ENCODE peak calls at places on chromosomes 2 and 18, in four cellular contexts. M is HepG2, U is K562, K is SK-N-SH. J is an unnamed sample.
A peak's percentile ranks its signal among the peaks of the same experiment; 100 is the strongest.

GRCh38 chr2:144515694-144516416 is 4.1 kb downstream of the ZEB2 start:
- DNase-seq in K (peak; percentile 76), U (peak; percentile 49), M (no peak), J (no peak)

GRCh38 chr2:198660491-198660890 is 797.2 kb downstream of the SATB2 start:
- DNase-seq in M (no peak), U (no peak), K (no peak), J (no peak)

GRCh38 chr2:169877406-169877805 is 50.2 kb downstream of the UBR3 start:
- DNase-seq in U (no peak), K (peak; percentile 22), M (peak; percentile 31), J (peak; percentile 10)

GRCh38 chr2:100857915-100858314 is 38.0 kb downstream of the NPAS2 start:
- DNase-seq in M (no peak), U (no peak), K (no peak), J (no peak)

GRCh38 chr2:55231546-55232083 is 478 bp downstream of the CLHC1 start:
- DNase-seq in U (peak; percentile 20), M (no peak), K (no peak), J (no peak)

GRCh38 chr2:230905448-230906430 is 19.3 kb downstream of the GPR55 start:
- DNase-seq in K (no peak), U (peak; percentile 32), M (peak; percentile 83), J (peak; percentile 69)

GRCh38 chr2:27324720-27325119 is 1.8 kb upstream of the MPV17 start:
- DNase-seq in U (no peak), K (no peak), M (no peak), J (no peak)

GRCh38 chr2:98870516-98871158 is 65.4 kb downstream of the CRACDL start:
- DNase-seq in M (no peak), U (peak; percentile 17), K (no peak), J (no peak)

GRCh38 chr2:186459009-186459408 is 27.1 kb upstream of the ZC3H15 start:
- DNase-seq in K (no peak), U (no peak), M (peak; percentile 64), J (peak; percentile 15)

GRCh38 chr2:42142476-42143184 is 26.5 kb upstream of the EML4 start:
- DNase-seq in K (no peak), M (peak; percentile 34), U (no peak), J (no peak)

GRCh38 chr18:50429207-50429948 is 54.5 kb downstream of the SKA1 start:
- DNase-seq in M (peak; percentile 18), U (peak; percentile 18), K (peak; percentile 37), J (peak; percentile 39)

GRCh38 chr18:73615506-73615905 is 532.1 kb downstream of the FBXO15 start:
- DNase-seq in U (no peak), K (no peak), M (no peak), J (no peak)

GRCh38 chr2:223459328-223459939 is 142.7 kb downstream of the SCG2 start:
- DNase-seq in U (no peak), M (no peak), K (peak; percentile 12), J (peak; percentile 27)

GRCh38 chr2:183126635-183127034 is 2.4 kb downstream of the NUP35 start:
- DNase-seq in U (no peak), M (no peak), K (no peak), J (no peak)

GRCh38 chr2:45130758-45131157 is 121.5 kb upstream of the SIX2 start:
- DNase-seq in K (no peak), U (no peak), M (no peak), J (no peak)

GRCh38 chr2:150120271-150120950 is 367.1 kb downstream of the RND3 start:
- DNase-seq in K (no peak), M (no peak), U (no peak), J (no peak)

GRCh38 chr18:46406539-46406932 is 250.5 kb downstream of the LOXHD1 start:
- DNase-seq in K (no peak), M (no peak), U (no peak), J (no peak)

GRCh38 chr18:12692206-12692605 is 10.3 kb downstream of the CEP76 start:
- DNase-seq in U (no peak), M (peak; percentile 41), K (no peak), J (no peak)

GRCh38 chr18:12691021-12691420 is 11.5 kb downstream of the CEP76 start:
- DNase-seq in K (no peak), U (no peak), M (no peak), J (no peak)

GRCh38 chr18:12699747-12700146 is 2.8 kb downstream of the CEP76 start:
- DNase-seq in M (peak; percentile 13), K (no peak), U (no peak), J (no peak)

GRCh38 chr18:12689256-12689655 is 13.3 kb downstream of the CEP76 start:
- DNase-seq in U (no peak), K (no peak), M (no peak), J (no peak)

DNA sequence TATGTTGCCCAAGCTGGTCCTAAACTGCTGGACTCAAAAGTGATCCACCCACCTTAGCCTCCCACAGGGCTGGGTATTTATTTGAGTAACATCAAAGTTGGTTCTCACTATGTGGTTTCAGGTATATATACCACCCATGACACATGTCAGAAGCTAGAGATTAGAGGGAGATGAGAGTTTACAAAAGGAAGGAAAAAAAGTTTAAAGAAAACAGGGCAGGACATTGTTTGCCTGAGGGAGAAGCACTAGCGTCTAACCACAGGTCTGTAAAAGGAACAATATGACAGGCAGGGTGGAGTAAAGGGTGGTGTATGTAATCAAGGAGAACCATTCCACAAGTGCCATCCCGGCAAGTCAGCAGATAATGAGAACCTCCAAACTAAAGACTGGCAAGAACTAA is 8.5 kb downstream of the CEP76 start:
- DNase-seq in K (no peak), U (no peak), M (peak; percentile 55), J (no peak)
- TF ChIP-seq ELF1 in K (no peak), U (no peak), M (no peak), J (no peak)

DNA sequence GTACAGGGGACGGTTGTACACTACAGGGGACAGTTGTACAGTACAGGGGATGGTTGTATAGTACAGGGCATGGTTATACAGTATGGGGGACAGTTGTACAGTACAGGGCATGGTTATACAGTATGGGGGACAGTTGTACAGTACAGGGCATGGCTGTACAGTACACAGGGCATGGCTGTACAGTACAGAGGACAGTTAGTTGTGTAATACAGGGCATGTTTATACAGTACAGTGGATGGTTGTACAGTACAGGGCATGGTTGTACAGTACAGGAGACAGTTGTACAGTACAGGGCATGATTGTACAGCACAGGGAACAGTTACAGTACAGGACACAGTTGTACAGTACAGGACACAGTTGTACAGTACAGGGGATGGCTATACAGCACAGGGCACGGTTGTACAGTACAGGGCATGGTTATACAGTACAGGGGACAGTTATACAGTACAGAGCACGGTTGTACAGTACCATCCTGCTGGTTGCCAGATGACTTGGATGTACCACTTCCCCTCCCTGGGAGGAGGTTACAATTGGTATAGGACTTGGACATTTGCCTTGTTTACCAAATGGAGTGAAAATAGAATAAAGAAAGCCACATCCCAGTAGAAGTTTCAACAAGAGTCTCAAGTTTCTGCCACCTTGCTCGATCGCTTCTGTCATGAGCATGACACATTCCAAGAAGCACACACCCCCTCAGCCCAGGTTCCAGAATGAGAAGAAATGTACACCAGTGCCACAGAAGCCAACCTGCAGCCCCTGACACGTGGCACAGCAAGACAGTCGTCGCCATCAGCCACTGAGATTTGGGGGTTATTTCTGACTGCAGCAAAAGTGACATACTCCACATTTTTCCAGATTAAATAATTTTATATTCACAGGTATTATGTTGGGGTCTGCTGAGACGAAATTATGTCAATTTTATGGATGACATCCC is 16.0 kb downstream of the CYRIA start:
- DNase-seq in M (no peak), U (no peak), K (no peak), J (no peak)
- H3K4me2 ChIP-seq in M (no peak overlapping the region), U (no peak overlapping the region), K (no peak overlapping the region), J (no peak overlapping the region)

GRCh38 chr2:160666677-160667061 is 173.1 kb upstream of the RBMS1 start:
- DNase-seq in M (no peak), K (no peak), U (no peak), J (no peak)
- TF ChIP-seq CTCF in M (no peak), K (no peak), U (no peak), J (no peak)

GRCh38 chr2:47344890-47345583 is 57.9 kb upstream of the MSH2 start:
- DNase-seq in M (peak; percentile 100), U (peak; percentile 78), K (peak; percentile 95), J (peak; percentile 86)
- TF ChIP-seq ELF1 in M (peak; percentile 65), U (no peak), K (peak; percentile 22), J (no peak)

GRCh38 chr2:120552800-120553471 is 182.7 kb upstream of the GLI2 start:
- DNase-seq in K (no peak), M (peak; percentile 90), U (peak; percentile 80), J (peak; percentile 84)
- H3K4me2 ChIP-seq in K (no peak overlapping the region), M (peak overlapping the region; percentile 62), U (no peak overlapping the region), J (peak overlapping the region; percentile 85)

GRCh38 chr2:235180642-235181041 is 228.8 kb downstream of the SH3BP4 start:
- DNase-seq in K (no peak), U (no peak), M (no peak), J (no peak)
- TF ChIP-seq CTCF in K (no peak), U (no peak), M (no peak), J (no peak)

GRCh38 chr2:75071766-75072165 is 113.3 kb downstream of the POLE4 start:
- DNase-seq in K (peak; percentile 24), U (no peak), M (no peak), J (no peak)
- TF ChIP-seq ELF1 in K (no peak), U (no peak), M (no peak), J (no peak)

GRCh38 chr2:24710806-24711205 is 82.4 kb downstream of the PTRHD1 start:
- DNase-seq in K (no peak), M (no peak), U (no peak), J (no peak)

GRCh38 chr2:24711881-24712280 is 81.3 kb downstream of the PTRHD1 start:
- DNase-seq in K (no peak), M (no peak), U (no peak), J (no peak)

GRCh38 chr2:24707141-24707540 is 86.0 kb downstream of the PTRHD1 start:
- DNase-seq in K (no peak), U (no peak), M (no peak), J (no peak)

GRCh38 chr2:24704682-24705081 is 88.5 kb downstream of the PTRHD1 start:
- DNase-seq in U (no peak), K (no peak), M (no peak), J (no peak)

DNA sequence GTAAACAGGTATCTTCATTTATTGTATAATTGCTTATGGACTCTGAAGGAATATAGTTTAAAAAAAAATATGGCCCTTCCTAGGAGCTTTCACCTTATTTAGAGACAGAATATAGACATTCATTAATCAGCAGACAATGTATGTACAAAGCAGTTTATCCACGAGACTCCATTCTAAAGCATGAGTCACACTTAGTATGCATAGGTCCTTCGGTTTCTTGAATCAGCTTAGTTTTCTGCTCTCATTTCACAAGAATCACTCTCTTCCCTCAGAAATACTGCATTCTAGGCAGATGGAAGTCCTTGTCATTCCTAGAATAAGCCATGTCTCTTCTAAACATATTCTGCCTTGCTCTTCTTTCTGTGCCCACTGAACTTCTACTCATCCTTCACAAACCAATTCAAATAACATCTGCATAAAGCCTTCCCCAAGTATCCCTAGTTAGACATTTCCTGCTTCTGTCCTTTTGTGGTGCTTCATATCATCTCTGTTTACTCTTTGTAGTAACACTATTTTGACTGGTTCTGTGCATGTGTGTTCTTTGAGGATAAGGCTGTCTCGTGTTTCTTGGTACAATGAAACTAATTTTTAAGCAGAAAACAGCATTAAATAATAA is 84.5 kb downstream of the PTRHD1 start:
- DNase-seq in M (no peak), K (no peak), U (no peak), J (no peak)
- H3K4me2 ChIP-seq in M (no peak overlapping the region), K (peak overlapping the region; percentile 6), U (no peak overlapping the region), J (no peak overlapping the region)